ENCODE peak calls at places on chromosome 10, in nine cellular contexts. One of them, this sample, is unnamed. For H3K4me1, the result is how much of the 10 kb centered on the place peaks cover.

GRCh38 chr10:127757033-127757432 is 20.0 kb downstream of the FOXI2 start:
- DNase-seq in GM12878: no peak
- DNase-seq in mesendoderm: no peak
- DNase-seq in HCT116: peak
- DNase-seq in PC-3: no peak
- DNase-seq in pancreas: no peak
- DNase-seq in IMR-90: no peak
- DNase-seq in stomach: no peak
- DNase-seq in OCI-LY7: no peak
- DNase-seq in this sample: no peak

GRCh38 chr10:30079423-30079822 is 20.0 kb upstream of the JCAD start:
- DNase-seq in GM12878: no peak
- DNase-seq in mesendoderm: no peak
- DNase-seq in HCT116: no peak
- DNase-seq in PC-3: no peak
- DNase-seq in pancreas: no peak
- DNase-seq in IMR-90: no peak
- DNase-seq in stomach: no peak
- DNase-seq in OCI-LY7: peak
- DNase-seq in this sample: no peak

GRCh38 chr10:103241262-103242011 is 4.2 kb upstream of the RPEL1 start:
- DNase-seq in GM12878: no peak
- DNase-seq in mesendoderm: peak
- DNase-seq in HCT116: peak
- DNase-seq in PC-3: peak
- DNase-seq in pancreas: no peak
- DNase-seq in IMR-90: peak
- DNase-seq in stomach: peak
- DNase-seq in OCI-LY7: no peak
- DNase-seq in this sample: peak

GRCh38 chr10:71921319-71922027 is 42.7 kb upstream of the CHST3 start:
- DNase-seq in GM12878: no peak
- DNase-seq in mesendoderm: peak
- DNase-seq in HCT116: no peak
- DNase-seq in PC-3: no peak
- DNase-seq in pancreas: no peak
- DNase-seq in IMR-90: no peak
- DNase-seq in stomach: no peak
- DNase-seq in OCI-LY7: no peak
- DNase-seq in this sample: peak

GRCh38 chr10:26391701-26392695 is 46.1 kb upstream of the APBB1IP start:
- DNase-seq in GM12878: no peak
- DNase-seq in mesendoderm: peak
- DNase-seq in HCT116: no peak
- DNase-seq in PC-3: no peak
- DNase-seq in pancreas: peak
- DNase-seq in IMR-90: no peak
- DNase-seq in stomach: no peak
- DNase-seq in OCI-LY7: peak
- DNase-seq in this sample: no peak

GRCh38 chr10:72834183-72834825 is 59.2 kb upstream of the OIT3 start:
- DNase-seq in GM12878: peak
- DNase-seq in mesendoderm: peak
- DNase-seq in HCT116: peak
- DNase-seq in PC-3: peak
- DNase-seq in pancreas: no peak
- DNase-seq in IMR-90: peak
- DNase-seq in stomach: peak
- DNase-seq in OCI-LY7: peak
- DNase-seq in this sample: no peak

GRCh38 chr10:7260412-7260900 is 150.4 kb downstream of the SFMBT2 start:
- DNase-seq in GM12878: peak
- DNase-seq in mesendoderm: peak
- DNase-seq in HCT116: peak
- DNase-seq in PC-3: peak
- DNase-seq in pancreas: no peak
- DNase-seq in IMR-90: peak
- DNase-seq in stomach: no peak
- DNase-seq in OCI-LY7: peak
- DNase-seq in this sample: peak

GRCh38 chr10:62613429-62613828 is 191.1 kb upstream of the ADO start:
- DNase-seq in GM12878: no peak
- DNase-seq in mesendoderm: no peak
- DNase-seq in HCT116: no peak
- DNase-seq in PC-3: peak
- DNase-seq in pancreas: no peak
- DNase-seq in IMR-90: peak
- DNase-seq in stomach: no peak
- DNase-seq in OCI-LY7: no peak
- DNase-seq in this sample: no peak

GRCh38 chr10:51896849-51897248 is 197.5 kb upstream of the CSTF2T start:
- DNase-seq in GM12878: no peak
- DNase-seq in mesendoderm: no peak
- DNase-seq in HCT116: no peak
- DNase-seq in PC-3: no peak
- DNase-seq in pancreas: no peak
- DNase-seq in IMR-90: peak
- DNase-seq in stomach: no peak
- DNase-seq in OCI-LY7: no peak
- DNase-seq in this sample: no peak

GRCh38 chr10:101967119-101967518 is 88.9 kb downstream of the ARMH3 start:
- DNase-seq in GM12878: no peak
- DNase-seq in mesendoderm: no peak
- DNase-seq in HCT116: no peak
- DNase-seq in PC-3: no peak
- DNase-seq in pancreas: no peak
- DNase-seq in IMR-90: no peak
- DNase-seq in stomach: no peak
- DNase-seq in OCI-LY7: no peak
- DNase-seq in this sample: no peak

GRCh38 chr10:15349133-15349532 is 22.0 kb downstream of the FAM171A1 start:
- DNase-seq in GM12878: no peak
- DNase-seq in mesendoderm: no peak
- DNase-seq in HCT116: no peak
- DNase-seq in PC-3: no peak
- DNase-seq in pancreas: no peak
- DNase-seq in IMR-90: no peak
- DNase-seq in stomach: no peak
- DNase-seq in OCI-LY7: no peak
- DNase-seq in this sample: peak

GRCh38 chr10:125114761-125115391 is 45.5 kb downstream of the CTBP2 start:
- DNase-seq in GM12878: no peak
- DNase-seq in mesendoderm: no peak
- DNase-seq in HCT116: no peak
- DNase-seq in PC-3: no peak
- DNase-seq in pancreas: no peak
- DNase-seq in IMR-90: no peak
- DNase-seq in stomach: no peak
- DNase-seq in OCI-LY7: no peak
- DNase-seq in this sample: no peak

GRCh38 chr10:102473445-102474331 is 22.3 kb upstream of the C10orf95 start:
- DNase-seq in GM12878: no peak
- DNase-seq in mesendoderm: no peak
- DNase-seq in HCT116: no peak
- DNase-seq in PC-3: no peak
- DNase-seq in pancreas: peak
- DNase-seq in IMR-90: no peak
- DNase-seq in stomach: no peak
- DNase-seq in OCI-LY7: no peak
- DNase-seq in this sample: no peak

GRCh38 chr10:48450233-48450810 is 143.8 kb downstream of the MAPK8 start:
- DNase-seq in GM12878: no peak
- DNase-seq in mesendoderm: no peak
- DNase-seq in HCT116: no peak
- DNase-seq in PC-3: no peak
- DNase-seq in pancreas: no peak
- DNase-seq in IMR-90: no peak
- DNase-seq in stomach: peak
- DNase-seq in OCI-LY7: no peak
- DNase-seq in this sample: no peak

GRCh38 chr10:115171392-115171960 is 78.3 kb downstream of the ATRNL1 start:
- DNase-seq in GM12878: no peak
- DNase-seq in mesendoderm: peak
- DNase-seq in HCT116: peak
- DNase-seq in PC-3: peak
- DNase-seq in pancreas: no peak
- DNase-seq in IMR-90: no peak
- DNase-seq in stomach: no peak
- DNase-seq in OCI-LY7: peak
- DNase-seq in this sample: no peak

GRCh38 chr10:43596546-43596945 is 9.7 kb upstream of the ZNF485 start:
- DNase-seq in GM12878: no peak
- DNase-seq in mesendoderm: no peak
- DNase-seq in HCT116: no peak
- DNase-seq in PC-3: no peak
- DNase-seq in pancreas: no peak
- DNase-seq in IMR-90: no peak
- DNase-seq in stomach: no peak
- DNase-seq in OCI-LY7: no peak
- DNase-seq in this sample: no peak

GRCh38 chr10:128113026-128113425 is 13.2 kb downstream of the MKI67 start:
- DNase-seq in GM12878: no peak
- DNase-seq in mesendoderm: no peak
- DNase-seq in HCT116: no peak
- DNase-seq in PC-3: no peak
- DNase-seq in pancreas: no peak
- DNase-seq in IMR-90: no peak
- DNase-seq in stomach: no peak
- DNase-seq in OCI-LY7: no peak
- DNase-seq in this sample: no peak

GRCh38 chr10:61998937-61999336 is 97.4 kb downstream of the ARID5B start:
- DNase-seq in GM12878: no peak
- DNase-seq in mesendoderm: no peak
- DNase-seq in HCT116: no peak
- DNase-seq in PC-3: no peak
- DNase-seq in pancreas: no peak
- DNase-seq in IMR-90: no peak
- DNase-seq in stomach: no peak
- DNase-seq in OCI-LY7: peak
- DNase-seq in this sample: no peak

DNA sequence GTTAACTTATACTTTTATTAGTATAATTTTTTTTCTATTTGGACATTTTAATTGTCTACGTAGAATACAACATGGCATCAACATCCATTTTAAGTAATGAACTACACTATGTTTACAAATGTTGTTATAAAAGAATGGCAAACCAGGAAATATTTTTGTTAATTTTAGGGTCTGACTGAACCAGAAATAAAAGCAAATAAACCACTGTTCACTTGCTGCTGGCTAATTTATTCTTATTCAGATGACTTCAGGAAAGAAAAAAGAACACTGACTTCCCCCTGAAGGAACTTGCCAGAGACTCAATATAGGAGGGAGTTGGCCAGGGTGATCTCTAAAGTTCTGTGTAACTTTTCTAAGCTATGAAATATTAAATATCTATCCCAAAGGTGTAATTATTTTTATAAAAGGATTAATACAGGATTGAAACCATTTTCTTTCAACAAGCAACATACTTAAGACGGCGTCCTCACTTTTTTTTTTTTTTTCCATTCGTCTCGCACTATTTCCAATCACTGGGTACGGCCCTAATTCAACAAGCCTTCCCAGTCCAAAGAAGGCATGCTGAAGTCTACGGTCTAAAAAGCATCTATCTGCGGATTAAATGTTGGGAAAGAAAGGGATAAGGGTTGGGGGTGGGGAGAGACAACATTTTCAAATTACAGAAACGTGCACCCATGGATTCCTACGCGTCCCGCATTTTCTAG is 1.1 kb downstream of the USP6NL start:
- DNase-seq in GM12878: no peak
- DNase-seq in mesendoderm: no peak
- DNase-seq in HCT116: no peak
- DNase-seq in PC-3: no peak
- DNase-seq in pancreas: no peak
- DNase-seq in IMR-90: no peak
- DNase-seq in stomach: no peak
- DNase-seq in OCI-LY7: peak
- DNase-seq in this sample: no peak
- H3K27ac ChIP-seq in GM12878: peak
- H3K27ac ChIP-seq in mesendoderm: peak
- H3K27ac ChIP-seq in HCT116: peak
- H3K27ac ChIP-seq in PC-3: peak
- H3K27ac ChIP-seq in pancreas: peak
- H3K27ac ChIP-seq in IMR-90: peak
- H3K27ac ChIP-seq in stomach: peak
- H3K27ac ChIP-seq in OCI-LY7: peak
- H3K27ac ChIP-seq in this sample: peak

GRCh38 chr10:35456175-35456574 is 119.9 kb downstream of the CCNY start:
- DNase-seq in GM12878: no peak
- DNase-seq in mesendoderm: no peak
- DNase-seq in HCT116: no peak
- DNase-seq in PC-3: no peak
- DNase-seq in pancreas: no peak
- DNase-seq in IMR-90: no peak
- DNase-seq in stomach: no peak
- DNase-seq in OCI-LY7: no peak
- DNase-seq in this sample: no peak
- H3K4me1 ChIP-seq in GM12878: under half
- H3K4me1 ChIP-seq in mesendoderm: under half
- H3K4me1 ChIP-seq in HCT116: under half
- H3K4me1 ChIP-seq in PC-3: under half
- H3K4me1 ChIP-seq in pancreas: under half
- H3K4me1 ChIP-seq in IMR-90: under half
- H3K4me1 ChIP-seq in stomach: under half
- H3K4me1 ChIP-seq in OCI-LY7: under half
- H3K4me1 ChIP-seq in this sample: under half

GRCh38 chr10:60082341-60083038 is 176.1 kb upstream of the CCDC6 start:
- DNase-seq in GM12878: no peak
- DNase-seq in mesendoderm: peak
- DNase-seq in HCT116: no peak
- DNase-seq in PC-3: no peak
- DNase-seq in pancreas: no peak
- DNase-seq in IMR-90: no peak
- DNase-seq in stomach: no peak
- DNase-seq in OCI-LY7: no peak
- DNase-seq in this sample: no peak
- H3K27ac ChIP-seq in GM12878: no peak
- H3K27ac ChIP-seq in mesendoderm: no peak
- H3K27ac ChIP-seq in HCT116: no peak
- H3K27ac ChIP-seq in PC-3: no peak
- H3K27ac ChIP-seq in pancreas: no peak
- H3K27ac ChIP-seq in IMR-90: no peak
- H3K27ac ChIP-seq in stomach: no peak
- H3K27ac ChIP-seq in OCI-LY7: no peak
- H3K27ac ChIP-seq in this sample: no peak

DNA sequence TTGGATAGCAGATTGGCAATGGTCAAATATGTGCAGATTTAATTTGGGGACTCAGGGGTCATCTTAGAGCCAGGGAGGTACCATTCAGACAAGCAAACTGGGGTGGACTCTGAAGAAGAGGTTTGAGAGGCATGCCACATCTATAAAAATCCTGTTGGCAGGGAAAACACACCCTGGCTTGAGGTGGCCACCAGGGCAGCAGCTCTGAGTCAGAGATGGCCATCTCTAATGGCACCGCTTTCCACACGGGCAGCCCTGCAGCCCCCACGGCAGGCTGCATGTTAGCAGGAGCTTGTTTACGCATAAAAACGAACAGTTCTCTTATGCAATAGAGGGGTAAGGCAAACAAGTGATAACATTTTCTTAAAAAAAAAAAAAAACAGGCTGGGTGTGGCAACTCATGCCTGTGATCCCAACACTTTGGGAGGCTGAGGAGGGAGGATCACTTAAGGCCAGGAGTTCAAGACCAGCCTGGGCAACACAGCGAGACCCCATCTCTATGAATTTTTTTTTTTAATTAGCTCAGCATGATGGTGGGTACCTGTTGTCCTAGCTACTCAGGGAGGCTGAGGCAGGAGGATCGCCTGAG is 14.9 kb downstream of the DLG5 start:
- DNase-seq in GM12878: no peak
- DNase-seq in mesendoderm: no peak
- DNase-seq in HCT116: no peak
- DNase-seq in PC-3: peak
- DNase-seq in pancreas: no peak
- DNase-seq in IMR-90: peak
- DNase-seq in stomach: no peak
- DNase-seq in OCI-LY7: no peak
- DNase-seq in this sample: no peak
- H3K4me1 ChIP-seq in GM12878: under half
- H3K4me1 ChIP-seq in mesendoderm: under half
- H3K4me1 ChIP-seq in HCT116: under half
- H3K4me1 ChIP-seq in PC-3: under half
- H3K4me1 ChIP-seq in pancreas: under half
- H3K4me1 ChIP-seq in IMR-90: under half
- H3K4me1 ChIP-seq in stomach: under half
- H3K4me1 ChIP-seq in OCI-LY7: under half
- H3K4me1 ChIP-seq in this sample: under half

This sample was measured in transverse colon.